ENCODE peak calls at places on chromosome 16, in eight cellular contexts. One of them, this sample, is unnamed.
A peak's percentile ranks its signal among the peaks of the same experiment; 100 is the strongest.

GRCh38 chr16:3761375-3762079 is 44.2 kb upstream of the TRAP1 start:
- DNase-seq in memory B cell: no peak
- DNase-seq in activated CD4-positive, alpha-beta T cell treated with anti-CD3 and anti-CD28 coated beads, Interleukin-2, amount 10 ng/mL, durations not matched to agents 7 days and 5 days: no peak
- DNase-seq in activated effector memory CD4-positive, alpha-beta T cell treated with Interleukin-2 at 50 U/mL for 16 hours: no peak
- DNase-seq in HuH-7: no peak
- DNase-seq in astrocyte of the spinal cord: no peak
- DNase-seq in endodermal cell: no peak
- DNase-seq in amniotic epithelial cell: no peak
- DNase-seq in this sample: no peak

GRCh38 chr16:79006762-79007161 is 593.8 kb downstream of the MAF start:
- DNase-seq in memory B cell: no peak
- DNase-seq in activated CD4-positive, alpha-beta T cell treated with anti-CD3 and anti-CD28 coated beads, Interleukin-2, amount 10 ng/mL, durations not matched to agents 7 days and 5 days: no peak
- DNase-seq in activated effector memory CD4-positive, alpha-beta T cell treated with Interleukin-2 at 50 U/mL for 16 hours: no peak
- DNase-seq in HuH-7: no peak
- DNase-seq in astrocyte of the spinal cord: no peak
- DNase-seq in endodermal cell: no peak
- DNase-seq in amniotic epithelial cell: no peak
- DNase-seq in this sample: no peak

GRCh38 chr16:19831678-19832077 is 53.0 kb downstream of the GPRC5B start:
- DNase-seq in memory B cell: no peak
- DNase-seq in activated CD4-positive, alpha-beta T cell treated with anti-CD3 and anti-CD28 coated beads, Interleukin-2, amount 10 ng/mL, durations not matched to agents 7 days and 5 days: no peak
- DNase-seq in activated effector memory CD4-positive, alpha-beta T cell treated with Interleukin-2 at 50 U/mL for 16 hours: no peak
- DNase-seq in HuH-7: no peak
- DNase-seq in astrocyte of the spinal cord: peak; percentile 82
- DNase-seq in endodermal cell: no peak
- DNase-seq in amniotic epithelial cell: peak; percentile 80
- DNase-seq in this sample: no peak

GRCh38 chr16:56950881-56951771 is 10.6 kb upstream of the CETP start:
- DNase-seq in memory B cell: peak; percentile 80
- DNase-seq in activated CD4-positive, alpha-beta T cell treated with anti-CD3 and anti-CD28 coated beads, Interleukin-2, amount 10 ng/mL, durations not matched to agents 7 days and 5 days: peak; percentile 64
- DNase-seq in activated effector memory CD4-positive, alpha-beta T cell treated with Interleukin-2 at 50 U/mL for 16 hours: peak; percentile 28
- DNase-seq in HuH-7: peak; percentile 60
- DNase-seq in astrocyte of the spinal cord: peak; percentile 42
- DNase-seq in endodermal cell: peak; percentile 88
- DNase-seq in amniotic epithelial cell: peak; percentile 42
- DNase-seq in this sample: no peak

GRCh38 chr16:9665851-9666271 is 516.4 kb downstream of the GRIN2A start:
- DNase-seq in memory B cell: no peak
- DNase-seq in activated CD4-positive, alpha-beta T cell treated with anti-CD3 and anti-CD28 coated beads, Interleukin-2, amount 10 ng/mL, durations not matched to agents 7 days and 5 days: no peak
- DNase-seq in activated effector memory CD4-positive, alpha-beta T cell treated with Interleukin-2 at 50 U/mL for 16 hours: no peak
- DNase-seq in HuH-7: no peak
- DNase-seq in astrocyte of the spinal cord: no peak
- DNase-seq in endodermal cell: no peak
- DNase-seq in amniotic epithelial cell: no peak
- DNase-seq in this sample: no peak

GRCh38 chr16:66845791-66846221 is 1.6 kb downstream of the CA7 start:
- DNase-seq in memory B cell: no peak
- DNase-seq in activated CD4-positive, alpha-beta T cell treated with anti-CD3 and anti-CD28 coated beads, Interleukin-2, amount 10 ng/mL, durations not matched to agents 7 days and 5 days: no peak
- DNase-seq in activated effector memory CD4-positive, alpha-beta T cell treated with Interleukin-2 at 50 U/mL for 16 hours: no peak
- DNase-seq in HuH-7: no peak
- DNase-seq in astrocyte of the spinal cord: no peak
- DNase-seq in endodermal cell: peak; percentile 58
- DNase-seq in amniotic epithelial cell: no peak
- DNase-seq in this sample: no peak

GRCh38 chr16:29745126-29745852 is 501 bp downstream of the C16orf54 start:
- DNase-seq in memory B cell: peak; percentile 43
- DNase-seq in activated CD4-positive, alpha-beta T cell treated with anti-CD3 and anti-CD28 coated beads, Interleukin-2, amount 10 ng/mL, durations not matched to agents 7 days and 5 days: peak; percentile 58
- DNase-seq in activated effector memory CD4-positive, alpha-beta T cell treated with Interleukin-2 at 50 U/mL for 16 hours: peak; percentile 46
- DNase-seq in HuH-7: no peak
- DNase-seq in astrocyte of the spinal cord: no peak
- DNase-seq in endodermal cell: no peak
- DNase-seq in amniotic epithelial cell: no peak
- DNase-seq in this sample: no peak

GRCh38 chr16:81623365-81624102 is 155.6 kb upstream of the PLCG2 start:
- DNase-seq in memory B cell: peak; percentile 46
- DNase-seq in activated CD4-positive, alpha-beta T cell treated with anti-CD3 and anti-CD28 coated beads, Interleukin-2, amount 10 ng/mL, durations not matched to agents 7 days and 5 days: peak; percentile 65
- DNase-seq in activated effector memory CD4-positive, alpha-beta T cell treated with Interleukin-2 at 50 U/mL for 16 hours: peak; percentile 44
- DNase-seq in HuH-7: peak; percentile 66
- DNase-seq in astrocyte of the spinal cord: peak; percentile 67
- DNase-seq in endodermal cell: peak; percentile 78
- DNase-seq in amniotic epithelial cell: peak; percentile 37
- DNase-seq in this sample: peak; percentile 34

GRCh38 chr16:53502331-53503269 is at the start of gene AKTIP:
- DNase-seq in memory B cell: no peak
- DNase-seq in activated CD4-positive, alpha-beta T cell treated with anti-CD3 and anti-CD28 coated beads, Interleukin-2, amount 10 ng/mL, durations not matched to agents 7 days and 5 days: peak; percentile 35
- DNase-seq in activated effector memory CD4-positive, alpha-beta T cell treated with Interleukin-2 at 50 U/mL for 16 hours: no peak
- DNase-seq in HuH-7: no peak
- DNase-seq in astrocyte of the spinal cord: peak; percentile 37
- DNase-seq in endodermal cell: peak; percentile 71
- DNase-seq in amniotic epithelial cell: peak; percentile 39
- DNase-seq in this sample: no peak

GRCh38 chr16:73390936-73391335 is 343.0 kb upstream of the ZFHX3 start:
- DNase-seq in memory B cell: no peak
- DNase-seq in activated CD4-positive, alpha-beta T cell treated with anti-CD3 and anti-CD28 coated beads, Interleukin-2, amount 10 ng/mL, durations not matched to agents 7 days and 5 days: no peak
- DNase-seq in activated effector memory CD4-positive, alpha-beta T cell treated with Interleukin-2 at 50 U/mL for 16 hours: no peak
- DNase-seq in HuH-7: no peak
- DNase-seq in astrocyte of the spinal cord: no peak
- DNase-seq in endodermal cell: no peak
- DNase-seq in amniotic epithelial cell: no peak
- DNase-seq in this sample: no peak

GRCh38 chr16:9695152-9695551 is 487.1 kb downstream of the GRIN2A start:
- DNase-seq in memory B cell: no peak
- DNase-seq in activated CD4-positive, alpha-beta T cell treated with anti-CD3 and anti-CD28 coated beads, Interleukin-2, amount 10 ng/mL, durations not matched to agents 7 days and 5 days: no peak
- DNase-seq in activated effector memory CD4-positive, alpha-beta T cell treated with Interleukin-2 at 50 U/mL for 16 hours: no peak
- DNase-seq in HuH-7: no peak
- DNase-seq in astrocyte of the spinal cord: no peak
- DNase-seq in endodermal cell: peak; percentile 59
- DNase-seq in amniotic epithelial cell: no peak
- DNase-seq in this sample: no peak

GRCh38 chr16:14486520-14487303 is 143.3 kb downstream of the PARN start:
- DNase-seq in memory B cell: no peak
- DNase-seq in activated CD4-positive, alpha-beta T cell treated with anti-CD3 and anti-CD28 coated beads, Interleukin-2, amount 10 ng/mL, durations not matched to agents 7 days and 5 days: no peak
- DNase-seq in activated effector memory CD4-positive, alpha-beta T cell treated with Interleukin-2 at 50 U/mL for 16 hours: no peak
- DNase-seq in HuH-7: peak; percentile 60
- DNase-seq in astrocyte of the spinal cord: peak; percentile 94
- DNase-seq in endodermal cell: peak; percentile 75
- DNase-seq in amniotic epithelial cell: peak; percentile 95
- DNase-seq in this sample: no peak

GRCh38 chr16:89009343-89010209 is 32.6 kb upstream of the CBFA2T3 start:
- DNase-seq in memory B cell: peak; percentile 53
- DNase-seq in activated CD4-positive, alpha-beta T cell treated with anti-CD3 and anti-CD28 coated beads, Interleukin-2, amount 10 ng/mL, durations not matched to agents 7 days and 5 days: peak; percentile 54
- DNase-seq in activated effector memory CD4-positive, alpha-beta T cell treated with Interleukin-2 at 50 U/mL for 16 hours: no peak
- DNase-seq in HuH-7: peak; percentile 71
- DNase-seq in astrocyte of the spinal cord: no peak
- DNase-seq in endodermal cell: peak; percentile 82
- DNase-seq in amniotic epithelial cell: peak; percentile 13
- DNase-seq in this sample: no peak

GRCh38 chr16:69827527-69827926 is 65.4 kb downstream of the WWP2 start:
- DNase-seq in memory B cell: no peak
- DNase-seq in activated CD4-positive, alpha-beta T cell treated with anti-CD3 and anti-CD28 coated beads, Interleukin-2, amount 10 ng/mL, durations not matched to agents 7 days and 5 days: no peak
- DNase-seq in activated effector memory CD4-positive, alpha-beta T cell treated with Interleukin-2 at 50 U/mL for 16 hours: no peak
- DNase-seq in HuH-7: no peak
- DNase-seq in astrocyte of the spinal cord: no peak
- DNase-seq in endodermal cell: no peak
- DNase-seq in amniotic epithelial cell: no peak
- DNase-seq in this sample: no peak

GRCh38 chr16:57870753-57871454 is 68.6 kb upstream of the KIFC3 start:
- DNase-seq in memory B cell: no peak
- DNase-seq in activated CD4-positive, alpha-beta T cell treated with anti-CD3 and anti-CD28 coated beads, Interleukin-2, amount 10 ng/mL, durations not matched to agents 7 days and 5 days: no peak
- DNase-seq in activated effector memory CD4-positive, alpha-beta T cell treated with Interleukin-2 at 50 U/mL for 16 hours: no peak
- DNase-seq in HuH-7: no peak
- DNase-seq in astrocyte of the spinal cord: no peak
- DNase-seq in endodermal cell: peak; percentile 9
- DNase-seq in amniotic epithelial cell: no peak
- DNase-seq in this sample: no peak

GRCh38 chr16:85461814-85462404 is 151.2 kb upstream of the GSE1 start:
- DNase-seq in memory B cell: no peak
- DNase-seq in activated CD4-positive, alpha-beta T cell treated with anti-CD3 and anti-CD28 coated beads, Interleukin-2, amount 10 ng/mL, durations not matched to agents 7 days and 5 days: no peak
- DNase-seq in activated effector memory CD4-positive, alpha-beta T cell treated with Interleukin-2 at 50 U/mL for 16 hours: no peak
- DNase-seq in HuH-7: peak; percentile 71
- DNase-seq in astrocyte of the spinal cord: peak; percentile 43
- DNase-seq in endodermal cell: peak; percentile 93
- DNase-seq in amniotic epithelial cell: peak; percentile 86
- DNase-seq in this sample: no peak

GRCh38 chr16:29826342-29826695 is 6.1 kb downstream of the MVP start:
- DNase-seq in memory B cell: no peak
- DNase-seq in activated CD4-positive, alpha-beta T cell treated with anti-CD3 and anti-CD28 coated beads, Interleukin-2, amount 10 ng/mL, durations not matched to agents 7 days and 5 days: no peak
- DNase-seq in activated effector memory CD4-positive, alpha-beta T cell treated with Interleukin-2 at 50 U/mL for 16 hours: no peak
- DNase-seq in HuH-7: no peak
- DNase-seq in astrocyte of the spinal cord: no peak
- DNase-seq in endodermal cell: no peak
- DNase-seq in amniotic epithelial cell: no peak
- DNase-seq in this sample: no peak

GRCh38 chr16:83742520-83742919 is 65.3 kb upstream of the HSBP1 start:
- DNase-seq in memory B cell: no peak
- DNase-seq in activated CD4-positive, alpha-beta T cell treated with anti-CD3 and anti-CD28 coated beads, Interleukin-2, amount 10 ng/mL, durations not matched to agents 7 days and 5 days: no peak
- DNase-seq in activated effector memory CD4-positive, alpha-beta T cell treated with Interleukin-2 at 50 U/mL for 16 hours: no peak
- DNase-seq in HuH-7: no peak
- DNase-seq in astrocyte of the spinal cord: no peak
- DNase-seq in endodermal cell: no peak
- DNase-seq in amniotic epithelial cell: no peak
- DNase-seq in this sample: no peak

GRCh38 chr16:87178177-87178863 is 138.9 kb downstream of the C16orf95 start:
- DNase-seq in memory B cell: no peak
- DNase-seq in activated CD4-positive, alpha-beta T cell treated with anti-CD3 and anti-CD28 coated beads, Interleukin-2, amount 10 ng/mL, durations not matched to agents 7 days and 5 days: no peak
- DNase-seq in activated effector memory CD4-positive, alpha-beta T cell treated with Interleukin-2 at 50 U/mL for 16 hours: no peak
- DNase-seq in HuH-7: no peak
- DNase-seq in astrocyte of the spinal cord: no peak
- DNase-seq in endodermal cell: peak; percentile 71
- DNase-seq in amniotic epithelial cell: peak; percentile 33
- DNase-seq in this sample: no peak

GRCh38 chr16:68227850-68228553 is 7.9 kb downstream of the ESRP2 start:
- DNase-seq in memory B cell: no peak
- DNase-seq in activated CD4-positive, alpha-beta T cell treated with anti-CD3 and anti-CD28 coated beads, Interleukin-2, amount 10 ng/mL, durations not matched to agents 7 days and 5 days: no peak
- DNase-seq in activated effector memory CD4-positive, alpha-beta T cell treated with Interleukin-2 at 50 U/mL for 16 hours: no peak
- DNase-seq in HuH-7: no peak
- DNase-seq in astrocyte of the spinal cord: no peak
- DNase-seq in endodermal cell: peak; percentile 18
- DNase-seq in amniotic epithelial cell: no peak
- DNase-seq in this sample: no peak

GRCh38 chr16:81632392-81633146 is 146.5 kb upstream of the PLCG2 start:
- DNase-seq in memory B cell: no peak
- DNase-seq in activated CD4-positive, alpha-beta T cell treated with anti-CD3 and anti-CD28 coated beads, Interleukin-2, amount 10 ng/mL, durations not matched to agents 7 days and 5 days: peak; percentile 81
- DNase-seq in activated effector memory CD4-positive, alpha-beta T cell treated with Interleukin-2 at 50 U/mL for 16 hours: peak; percentile 71
- DNase-seq in HuH-7: no peak
- DNase-seq in astrocyte of the spinal cord: peak; percentile 94
- DNase-seq in endodermal cell: no peak
- DNase-seq in amniotic epithelial cell: peak; percentile 67
- DNase-seq in this sample: no peak

GRCh38 chr16:49491111-49491670 is 117.6 kb downstream of the C16orf78 start:
- DNase-seq in memory B cell: no peak
- DNase-seq in activated CD4-positive, alpha-beta T cell treated with anti-CD3 and anti-CD28 coated beads, Interleukin-2, amount 10 ng/mL, durations not matched to agents 7 days and 5 days: no peak
- DNase-seq in activated effector memory CD4-positive, alpha-beta T cell treated with Interleukin-2 at 50 U/mL for 16 hours: no peak
- DNase-seq in HuH-7: no peak
- DNase-seq in astrocyte of the spinal cord: no peak
- DNase-seq in endodermal cell: no peak
- DNase-seq in amniotic epithelial cell: no peak
- DNase-seq in this sample: no peak

GRCh38 chr16:7866144-7866543 is 533.5 kb downstream of the RBFOX1 start:
- DNase-seq in memory B cell: no peak
- DNase-seq in activated CD4-positive, alpha-beta T cell treated with anti-CD3 and anti-CD28 coated beads, Interleukin-2, amount 10 ng/mL, durations not matched to agents 7 days and 5 days: no peak
- DNase-seq in activated effector memory CD4-positive, alpha-beta T cell treated with Interleukin-2 at 50 U/mL for 16 hours: no peak
- DNase-seq in HuH-7: no peak
- DNase-seq in astrocyte of the spinal cord: no peak
- DNase-seq in endodermal cell: no peak
- DNase-seq in amniotic epithelial cell: no peak
- DNase-seq in this sample: no peak

GRCh38 chr16:35823342-35823741 is 2363.9 kb downstream of the TP53TG3F start:
- DNase-seq in memory B cell: no peak
- DNase-seq in activated CD4-positive, alpha-beta T cell treated with anti-CD3 and anti-CD28 coated beads, Interleukin-2, amount 10 ng/mL, durations not matched to agents 7 days and 5 days: no peak
- DNase-seq in activated effector memory CD4-positive, alpha-beta T cell treated with Interleukin-2 at 50 U/mL for 16 hours: no peak
- DNase-seq in HuH-7: no peak
- DNase-seq in astrocyte of the spinal cord: no peak
- DNase-seq in endodermal cell: no peak
- DNase-seq in amniotic epithelial cell: no peak
- DNase-seq in this sample: no peak

GRCh38 chr16:83970430-83970815 is 2.4 kb downstream of the NECAB2 start:
- DNase-seq in memory B cell: no peak
- DNase-seq in activated CD4-positive, alpha-beta T cell treated with anti-CD3 and anti-CD28 coated beads, Interleukin-2, amount 10 ng/mL, durations not matched to agents 7 days and 5 days: no peak
- DNase-seq in activated effector memory CD4-positive, alpha-beta T cell treated with Interleukin-2 at 50 U/mL for 16 hours: no peak
- DNase-seq in HuH-7: no peak
- DNase-seq in astrocyte of the spinal cord: no peak
- DNase-seq in endodermal cell: no peak
- DNase-seq in amniotic epithelial cell: no peak
- DNase-seq in this sample: no peak

GRCh38 chr16:11052080-11052808 is 107.9 kb downstream of the CLEC16A start:
- DNase-seq in memory B cell: no peak
- DNase-seq in activated CD4-positive, alpha-beta T cell treated with anti-CD3 and anti-CD28 coated beads, Interleukin-2, amount 10 ng/mL, durations not matched to agents 7 days and 5 days: peak; percentile 79
- DNase-seq in activated effector memory CD4-positive, alpha-beta T cell treated with Interleukin-2 at 50 U/mL for 16 hours: peak; percentile 44
- DNase-seq in HuH-7: no peak
- DNase-seq in astrocyte of the spinal cord: no peak
- DNase-seq in endodermal cell: no peak
- DNase-seq in amniotic epithelial cell: no peak
- DNase-seq in this sample: peak; percentile 68

GRCh38 chr16:22787456-22788189 is 26.3 kb upstream of the HS3ST2 start:
- DNase-seq in memory B cell: no peak
- DNase-seq in activated CD4-positive, alpha-beta T cell treated with anti-CD3 and anti-CD28 coated beads, Interleukin-2, amount 10 ng/mL, durations not matched to agents 7 days and 5 days: no peak
- DNase-seq in activated effector memory CD4-positive, alpha-beta T cell treated with Interleukin-2 at 50 U/mL for 16 hours: no peak
- DNase-seq in HuH-7: no peak
- DNase-seq in astrocyte of the spinal cord: peak; percentile 48
- DNase-seq in endodermal cell: no peak
- DNase-seq in amniotic epithelial cell: no peak
- DNase-seq in this sample: no peak

GRCh38 chr16:20385844-20386832 is 18.4 kb downstream of the PDILT start:
- DNase-seq in memory B cell: peak; percentile 41
- DNase-seq in activated CD4-positive, alpha-beta T cell treated with anti-CD3 and anti-CD28 coated beads, Interleukin-2, amount 10 ng/mL, durations not matched to agents 7 days and 5 days: peak; percentile 57
- DNase-seq in activated effector memory CD4-positive, alpha-beta T cell treated with Interleukin-2 at 50 U/mL for 16 hours: peak; percentile 12
- DNase-seq in HuH-7: peak; percentile 57
- DNase-seq in astrocyte of the spinal cord: peak; percentile 8
- DNase-seq in endodermal cell: peak; percentile 92
- DNase-seq in amniotic epithelial cell: peak; percentile 13
- DNase-seq in this sample: no peak

GRCh38 chr16:63983401-63983800 is 1138.5 kb downstream of the CDH11 start:
- DNase-seq in memory B cell: no peak
- DNase-seq in activated CD4-positive, alpha-beta T cell treated with anti-CD3 and anti-CD28 coated beads, Interleukin-2, amount 10 ng/mL, durations not matched to agents 7 days and 5 days: no peak
- DNase-seq in activated effector memory CD4-positive, alpha-beta T cell treated with Interleukin-2 at 50 U/mL for 16 hours: no peak
- DNase-seq in HuH-7: no peak
- DNase-seq in astrocyte of the spinal cord: no peak
- DNase-seq in endodermal cell: no peak
- DNase-seq in amniotic epithelial cell: no peak
- DNase-seq in this sample: no peak

GRCh38 chr16:8866118-8866883 is 2.5 kb downstream of the CARHSP1 start:
- DNase-seq in memory B cell: no peak
- DNase-seq in activated CD4-positive, alpha-beta T cell treated with anti-CD3 and anti-CD28 coated beads, Interleukin-2, amount 10 ng/mL, durations not matched to agents 7 days and 5 days: no peak
- DNase-seq in activated effector memory CD4-positive, alpha-beta T cell treated with Interleukin-2 at 50 U/mL for 16 hours: no peak
- DNase-seq in HuH-7: peak; percentile 55
- DNase-seq in astrocyte of the spinal cord: peak; percentile 44
- DNase-seq in endodermal cell: peak; percentile 97
- DNase-seq in amniotic epithelial cell: no peak
- DNase-seq in this sample: no peak